ENCODE peak calls at places on chromosomes 7 and 10, in nine cellular contexts. G, R, D, J, E, T, H, S and Z are unnamed samples.

GRCh38 chr10:19941206-19941880 is 125.1 kb downstream of the PLXDC2 start:
- DNase-seq in G (no peak), R (no peak), D (no peak), J (no peak), E (no peak), T (no peak), H (no peak), S (no peak), Z (no peak)

GRCh38 chr7:80883188-80884025 is 35.4 kb downstream of the SEMA3C start:
- DNase-seq in G (no peak), R (peak), D (peak), J (peak), E (no peak), T (no peak), H (no peak), S (no peak), Z (peak)

GRCh38 chr7:36112969-36113368 is 40.1 kb upstream of the EEPD1 start:
- DNase-seq in G (no peak), R (no peak), D (no peak), J (no peak), E (peak), T (no peak), H (no peak), S (no peak), Z (no peak)

GRCh38 chr7:101998904-101999236 is 181.4 kb downstream of the CUX1 start:
- DNase-seq in G (peak), R (no peak), D (no peak), J (no peak), E (peak), T (peak), H (peak), S (no peak), Z (no peak)

GRCh38 chr10:124642076-124642710 is 102.0 kb downstream of the FAM53B start:
- DNase-seq in G (no peak), R (no peak), D (no peak), J (no peak), E (no peak), T (no peak), H (no peak), S (no peak), Z (no peak)

GRCh38 chr7:8871716-8872115 is 438.3 kb downstream of the NXPH1 start:
- DNase-seq in G (no peak), R (no peak), D (no peak), J (no peak), E (no peak), T (no peak), H (no peak), S (no peak), Z (no peak)

GRCh38 chr7:27611043-27611442 is 51.6 kb downstream of the HIBADH start:
- DNase-seq in G (no peak), R (no peak), D (peak), J (no peak), E (no peak), T (no peak), H (no peak), S (no peak), Z (peak)

GRCh38 chr10:1287493-1288480 is 231.6 kb downstream of the WDR37 start:
- DNase-seq in G (no peak), R (no peak), D (no peak), J (no peak), E (peak), T (no peak), H (no peak), S (no peak), Z (no peak)

GRCh38 chr10:31621733-31622132 is 302.7 kb downstream of the ZEB1 start:
- DNase-seq in G (no peak), R (no peak), D (no peak), J (no peak), E (no peak), T (no peak), H (no peak), S (no peak), Z (no peak)

GRCh38 chr7:147818338-147818737 is 772.2 kb upstream of the C7orf33 start:
- DNase-seq in G (no peak), R (no peak), D (no peak), J (no peak), E (no peak), T (no peak), H (no peak), S (no peak), Z (no peak)

GRCh38 chr10:16847644-16848043 is 30.4 kb upstream of the RSU1 start:
- DNase-seq in G (no peak), R (no peak), D (no peak), J (no peak), E (no peak), T (no peak), H (no peak), S (no peak), Z (peak)

GRCh38 chr7:127409629-127410028 is 17.1 kb upstream of the ZNF800 start:
- DNase-seq in G (peak), R (no peak), D (no peak), J (no peak), E (no peak), T (no peak), H (peak), S (no peak), Z (peak)

GRCh38 chr10:60809157-60809556 is 30.9 kb downstream of the CDK1 start:
- DNase-seq in G (no peak), R (no peak), D (peak), J (peak), E (no peak), T (no peak), H (no peak), S (no peak), Z (peak)

GRCh38 chr7:37255327-37255944 is 193.2 kb downstream of the ELMO1 start:
- DNase-seq in G (no peak), R (no peak), D (no peak), J (no peak), E (no peak), T (no peak), H (no peak), S (peak), Z (no peak)

GRCh38 chr7:146119016-146119415 is 2.4 kb downstream of the CNTNAP2 start:
- DNase-seq in G (no peak), R (no peak), D (no peak), J (no peak), E (peak), T (no peak), H (no peak), S (no peak), Z (no peak)

GRCh38 chr7:37285701-37286475 is 162.8 kb downstream of the ELMO1 start:
- DNase-seq in G (no peak), R (no peak), D (no peak), J (no peak), E (no peak), T (no peak), H (no peak), S (no peak), Z (no peak)

GRCh38 chr7:39621784-39622411 is 1.5 kb upstream of the RALA start:
- DNase-seq in G (no peak), R (no peak), D (no peak), J (no peak), E (no peak), T (no peak), H (no peak), S (no peak), Z (peak)

GRCh38 chr7:121442845-121443244 is 46.7 kb upstream of the FAM3C start:
- DNase-seq in G (no peak), R (peak), D (peak), J (no peak), E (no peak), T (no peak), H (no peak), S (peak), Z (no peak)

GRCh38 chr7:73308074-73308664 is 457 bp downstream of the NSUN5 start:
- DNase-seq in G (peak), R (no peak), D (peak), J (peak), E (no peak), T (no peak), H (peak), S (peak), Z (peak)

GRCh38 chr7:142481548-142481947 is 223.7 kb upstream of the PRSS58 start:
- DNase-seq in G (peak), R (no peak), D (peak), J (no peak), E (no peak), T (no peak), H (peak), S (peak), Z (peak)

GRCh38 chr10:34808789-34809745 is 6.0 kb downstream of the PARD3 start:
- DNase-seq in G (peak), R (no peak), D (no peak), J (peak), E (no peak), T (no peak), H (peak), S (peak), Z (peak)

GRCh38 chr7:80721880-80722595 is 83.6 kb downstream of the CD36 start:
- DNase-seq in G (peak), R (peak), D (peak), J (peak), E (no peak), T (no peak), H (peak), S (no peak), Z (peak)

GRCh38 chr7:105932835-105933477 is 30.1 kb upstream of the CDHR3 start:
- DNase-seq in G (peak), R (no peak), D (no peak), J (no peak), E (no peak), T (no peak), H (peak), S (no peak), Z (peak)

GRCh38 chr10:132942101-132942739 is at the start of gene CFAP46:
- DNase-seq in G (peak), R (peak), D (no peak), J (peak), E (peak), T (no peak), H (peak), S (no peak), Z (peak)

GRCh38 chr10:81961451-81962184 is 86.6 kb downstream of the NRG3 start:
- DNase-seq in G (no peak), R (no peak), D (no peak), J (no peak), E (no peak), T (no peak), H (no peak), S (no peak), Z (no peak)

GRCh38 chr10:101597036-101597435 is 8.9 kb downstream of the DPCD start:
- DNase-seq in G (peak), R (no peak), D (no peak), J (no peak), E (no peak), T (no peak), H (no peak), S (no peak), Z (no peak)

GRCh38 chr7:77403957-77404356 is 12.2 kb downstream of the GSAP start:
- DNase-seq in G (no peak), R (no peak), D (no peak), J (no peak), E (no peak), T (no peak), H (no peak), S (no peak), Z (no peak)

GRCh38 chr7:11727864-11728263 is 104.1 kb downstream of the THSD7A start:
- DNase-seq in G (no peak), R (no peak), D (no peak), J (no peak), E (no peak), T (no peak), H (no peak), S (no peak), Z (peak)

GRCh38 chr10:110618206-110618605 is 25.9 kb upstream of the RBM20 start:
- DNase-seq in G (no peak), R (no peak), D (no peak), J (no peak), E (no peak), T (no peak), H (no peak), S (no peak), Z (no peak)

DNA sequence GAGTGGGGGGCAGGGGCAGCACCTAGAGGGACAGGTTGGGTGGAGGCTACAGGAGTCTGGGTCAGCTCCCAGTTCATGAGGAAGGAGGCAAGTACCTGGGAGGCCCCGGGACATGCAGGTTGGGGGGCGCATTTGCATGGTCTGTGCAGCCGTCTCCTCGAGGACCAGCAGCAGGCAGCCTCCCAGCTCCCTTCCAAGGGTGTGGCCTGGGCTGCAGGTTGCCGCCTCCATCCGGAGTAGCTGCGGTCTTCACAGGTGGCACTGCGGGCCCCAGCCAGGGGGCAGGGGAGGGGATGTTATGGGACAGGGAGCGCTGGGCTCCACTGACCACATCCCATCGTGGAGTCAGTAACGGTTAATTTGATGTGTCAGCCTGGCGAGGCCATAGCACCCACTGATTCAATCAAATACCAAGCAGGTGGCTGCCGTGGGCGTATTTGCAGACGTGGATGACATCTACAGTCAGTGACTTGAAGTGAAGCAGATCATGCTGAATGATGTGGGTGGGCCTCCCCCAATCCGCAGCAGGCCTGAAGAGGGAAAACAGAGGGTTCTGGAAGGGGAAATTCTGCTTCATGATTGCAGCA is 81.7 kb downstream of the PRKAG2 start:
- DNase-seq in G (no peak), R (no peak), D (peak), J (no peak), E (no peak), T (no peak), H (no peak), S (no peak), Z (no peak)
- TF ChIP-seq EZH2phosphoT487 in G (no peak), R (no peak), D (no peak), J (no peak), E (no peak), T (no peak), H (no peak), S (no peak), Z (no peak)

DNA sequence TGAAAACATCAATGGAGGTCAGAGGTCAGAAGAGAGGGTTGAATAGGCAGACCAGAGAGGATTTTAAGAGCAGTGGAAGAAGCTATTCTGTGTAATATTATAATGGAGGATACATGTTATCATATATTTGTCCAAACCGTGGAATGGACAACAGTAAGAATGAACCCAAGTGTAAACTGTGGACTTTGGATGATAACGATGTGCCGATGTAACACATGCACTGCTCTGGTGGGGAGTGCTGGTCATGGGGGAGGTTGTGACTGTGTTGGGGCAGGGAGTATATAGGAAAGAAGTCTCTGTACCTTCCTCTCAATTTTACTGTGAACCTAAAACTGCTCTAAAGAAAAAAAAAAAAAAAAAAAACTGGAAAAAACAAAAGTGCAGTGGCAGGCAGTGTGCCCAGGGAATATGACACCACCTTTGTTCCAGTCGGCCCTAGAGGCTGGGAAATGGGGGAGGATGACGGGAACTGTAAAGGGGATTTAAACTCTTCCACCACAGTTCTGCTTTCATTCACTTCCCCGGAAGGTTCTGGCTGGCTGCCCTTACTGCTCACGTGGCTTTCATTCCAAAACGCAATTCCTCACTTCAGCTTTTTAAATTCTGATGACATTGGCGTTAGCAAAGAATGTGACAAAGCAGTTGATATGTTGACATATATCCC is 113.7 kb upstream of the ANKRD1 start:
- DNase-seq in G (peak), R (no peak), D (peak), J (peak), E (no peak), T (no peak), H (peak), S (no peak), Z (peak)
- H3K27ac ChIP-seq in G (no peak), R (no peak), D (no peak), J (peak), E (no peak), T (no peak), H (no peak), S (no peak), Z (no peak)

GRCh38 chr7:117399820-117400422 is 27.4 kb downstream of the ASZ1 start:
- DNase-seq in G (no peak), R (no peak), D (peak), J (no peak), E (no peak), T (no peak), H (no peak), S (peak), Z (peak)
- TF ChIP-seq EZH2phosphoT487 in G (no peak), R (no peak), D (no peak), J (no peak), E (no peak), T (no peak), H (no peak), S (no peak), Z (no peak)

DNA sequence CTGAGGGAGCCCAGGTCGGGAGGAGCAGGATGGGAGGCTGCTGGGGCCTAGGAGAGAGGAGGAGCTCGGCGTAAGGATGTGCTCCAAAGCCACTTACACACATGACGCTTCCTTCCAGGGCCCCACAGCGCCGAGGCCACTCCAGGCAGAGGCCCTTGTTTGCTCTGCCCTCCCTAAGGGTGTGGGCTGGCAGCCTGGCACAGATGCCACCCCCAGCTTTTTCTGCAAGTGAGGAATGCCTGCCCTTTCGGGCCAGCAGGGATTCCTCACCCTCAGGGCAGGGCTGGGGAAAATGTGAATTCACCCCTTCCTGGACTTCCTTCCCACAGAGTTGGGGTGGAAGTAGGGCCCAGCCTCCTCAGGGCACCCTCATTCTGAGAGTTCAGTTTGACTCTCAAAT is 5.6 kb upstream of the AQP1 start:
- DNase-seq in G (no peak), R (no peak), D (no peak), J (no peak), E (no peak), T (no peak), H (no peak), S (no peak), Z (peak)
- H3K27ac ChIP-seq in G (no peak), R (no peak), D (no peak), J (no peak), E (peak), T (no peak), H (no peak), S (no peak), Z (peak)

DNA sequence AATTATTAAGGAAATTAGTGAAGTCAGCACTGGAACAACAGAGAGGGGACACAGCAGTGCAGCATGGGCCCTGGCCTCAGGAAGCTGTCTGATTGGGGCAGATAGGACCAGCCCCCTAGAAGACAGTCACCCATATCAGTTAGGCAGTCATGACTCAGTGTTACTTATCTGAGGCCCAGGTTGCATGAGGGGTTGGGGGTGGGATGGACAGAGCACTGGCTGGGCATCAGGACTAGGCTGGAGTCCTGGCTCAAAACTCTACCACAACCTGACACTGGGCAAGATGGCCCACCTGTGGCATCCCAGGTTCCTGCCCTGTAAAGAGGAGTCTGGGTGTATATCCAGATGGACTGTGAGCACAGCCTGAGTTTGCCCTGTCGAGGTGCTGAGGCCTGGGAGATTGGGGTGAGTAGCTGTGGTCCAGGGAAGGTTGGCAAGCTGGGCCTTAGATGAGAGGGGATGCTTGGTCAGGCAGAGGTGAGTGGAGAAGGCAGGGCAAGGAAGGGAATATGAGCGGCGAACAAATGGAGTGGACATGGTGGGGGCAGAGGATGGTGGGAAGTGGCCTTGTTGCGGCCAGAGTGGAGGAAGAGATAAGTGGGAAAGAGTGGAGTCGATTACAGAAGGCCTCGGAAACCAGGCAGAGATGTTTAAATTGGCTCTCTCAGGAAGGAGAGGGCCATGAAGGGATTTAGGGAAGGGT is 37.5 kb downstream of the HK1 start:
- DNase-seq in G (no peak), R (no peak), D (no peak), J (no peak), E (no peak), T (no peak), H (no peak), S (no peak), Z (no peak)
- TF ChIP-seq EZH2phosphoT487 in G (no peak), R (no peak), D (no peak), J (no peak), E (no peak), T (no peak), H (no peak), S (no peak), Z (no peak)

DNA sequence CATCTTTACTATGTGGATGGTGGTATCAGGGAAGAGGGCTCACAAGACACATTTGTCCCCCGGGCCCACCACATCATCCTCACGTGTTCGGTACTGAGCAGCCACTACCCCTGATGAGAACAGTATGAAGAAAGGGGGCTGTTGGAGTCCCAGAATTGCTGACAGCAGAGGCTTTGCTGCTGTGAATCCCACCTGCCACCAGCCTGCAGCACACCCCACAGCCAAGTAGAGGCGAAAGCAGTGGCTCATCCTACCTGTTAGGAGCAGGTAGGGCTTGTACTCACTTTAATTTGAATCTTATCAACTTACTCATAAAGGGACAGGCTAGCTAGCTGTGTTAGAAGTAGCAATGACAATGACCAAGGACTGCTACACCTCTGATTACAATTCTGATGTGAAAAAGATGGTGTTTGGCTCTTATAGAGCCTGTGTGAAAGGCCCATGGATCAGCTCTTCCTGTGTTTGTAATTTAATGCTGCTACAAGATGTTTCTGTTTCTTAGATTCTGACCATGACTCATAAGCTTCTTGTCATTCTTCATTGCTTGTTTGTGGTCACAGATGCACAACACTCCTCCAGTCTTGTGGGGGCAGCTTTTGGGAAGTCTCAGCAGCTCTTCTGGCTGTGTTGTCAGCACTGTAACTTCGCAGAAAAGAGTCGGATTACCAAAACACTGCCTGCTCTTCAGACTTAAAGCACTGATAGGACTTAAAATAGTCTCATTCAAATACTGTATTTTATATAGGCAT is 9.1 kb upstream of the CSGALNACT2 start:
- DNase-seq in G (no peak), R (peak), D (peak), J (peak), E (peak), T (no peak), H (no peak), S (peak), Z (peak)
- H3K27ac ChIP-seq in G (no peak), R (peak), D (peak), J (peak), E (peak), T (no peak), H (no peak), S (peak), Z (peak)